ENCODE peak calls at places on chromosomes 11 and 22, in seven cellular contexts. P, A, U, D, S, M and L are unnamed samples.

GRCh38 chr11:47186937-47187681 is 875 bp upstream of the PACSIN3 start:
- DNase-seq in D (no peak), M (no peak), S (peak; percentile 29), U (no peak), A (peak; percentile 91), P (peak; percentile 71), L (peak; percentile 47)

GRCh38 chr11:8808226-8808585 is 102.8 kb upstream of the AKIP1 start:
- DNase-seq in U (no peak), D (no peak), M (no peak), S (no peak), P (no peak), A (no peak), L (no peak)

GRCh38 chr11:34354782-34355181 is 3.0 kb downstream of the ABTB2 start:
- DNase-seq in M (no peak), A (no peak), D (no peak), U (no peak), P (no peak), S (peak; percentile 82), L (no peak)

GRCh38 chr11:65013692-65014145 is 241 bp upstream of the ARL2 start:
- DNase-seq in S (peak; percentile 74), A (peak; percentile 96), U (no peak), P (peak; percentile 91), D (peak; percentile 45), M (peak; percentile 87), L (peak; percentile 94)

GRCh38 chr22:46758867-46759290 is 3.6 kb upstream of the TBC1D22A start:
- DNase-seq in S (peak; percentile 43), M (peak; percentile 23), P (peak; percentile 73), A (no peak), U (no peak), D (no peak), L (peak; percentile 42)

GRCh38 chr11:1381793-1382425 is 7.8 kb upstream of the BRSK2 start:
- DNase-seq in U (no peak), A (peak; percentile 49), D (no peak), P (no peak), M (no peak), S (no peak), L (no peak)

GRCh38 chr11:72750556-72751292 is 1.5 kb downstream of the ARAP1 start:
- DNase-seq in S (no peak), P (no peak), U (no peak), M (peak; percentile 40), A (peak; percentile 24), D (no peak), L (no peak)

GRCh38 chr11:124763156-124763947 is 1.3 kb upstream of the ESAM start:
- DNase-seq in P (peak; percentile 88), S (peak; percentile 41), M (peak; percentile 65), D (no peak), A (peak; percentile 92), U (no peak), L (peak; percentile 73)

GRCh38 chr22:50621491-50621880 is 6.5 kb downstream of the ARSA start:
- DNase-seq in S (peak; percentile 35), P (no peak), U (no peak), M (no peak), A (no peak), D (no peak), L (peak; percentile 76)

GRCh38 chr11:64925536-64926449 is 1.3 kb downstream of the PPP2R5B start:
- DNase-seq in S (no peak), D (no peak), A (peak; percentile 56), U (no peak), P (peak; percentile 32), M (peak; percentile 37), L (no peak)

GRCh38 chr11:122095950-122096942 is 19.8 kb downstream of the BLID start:
- DNase-seq in U (peak; percentile 53), A (no peak), S (peak; percentile 49), P (no peak), D (no peak), M (no peak), L (no peak)

GRCh38 chr11:68282141-68282860 is 10.5 kb upstream of the C11orf24 start:
- DNase-seq in P (no peak), U (no peak), M (no peak), A (no peak), D (no peak), S (peak; percentile 83), L (peak; percentile 49)

GRCh38 chr11:64220798-64221197 is 5.2 kb downstream of the TRPT1 start:
- DNase-seq in A (no peak), M (no peak), U (no peak), S (no peak), D (no peak), P (no peak), L (no peak)

GRCh38 chr22:48147831-48148230 is 1385.4 kb downstream of the TBC1D22A start:
- DNase-seq in S (no peak), P (no peak), U (no peak), D (no peak), A (no peak), M (no peak), L (no peak)

GRCh38 chr22:39207141-39208012 is 37.4 kb downstream of the PDGFB start:
- DNase-seq in P (no peak), S (peak; percentile 65), M (peak; percentile 2), A (no peak), U (no peak), D (no peak), L (peak; percentile 38)

DNA sequence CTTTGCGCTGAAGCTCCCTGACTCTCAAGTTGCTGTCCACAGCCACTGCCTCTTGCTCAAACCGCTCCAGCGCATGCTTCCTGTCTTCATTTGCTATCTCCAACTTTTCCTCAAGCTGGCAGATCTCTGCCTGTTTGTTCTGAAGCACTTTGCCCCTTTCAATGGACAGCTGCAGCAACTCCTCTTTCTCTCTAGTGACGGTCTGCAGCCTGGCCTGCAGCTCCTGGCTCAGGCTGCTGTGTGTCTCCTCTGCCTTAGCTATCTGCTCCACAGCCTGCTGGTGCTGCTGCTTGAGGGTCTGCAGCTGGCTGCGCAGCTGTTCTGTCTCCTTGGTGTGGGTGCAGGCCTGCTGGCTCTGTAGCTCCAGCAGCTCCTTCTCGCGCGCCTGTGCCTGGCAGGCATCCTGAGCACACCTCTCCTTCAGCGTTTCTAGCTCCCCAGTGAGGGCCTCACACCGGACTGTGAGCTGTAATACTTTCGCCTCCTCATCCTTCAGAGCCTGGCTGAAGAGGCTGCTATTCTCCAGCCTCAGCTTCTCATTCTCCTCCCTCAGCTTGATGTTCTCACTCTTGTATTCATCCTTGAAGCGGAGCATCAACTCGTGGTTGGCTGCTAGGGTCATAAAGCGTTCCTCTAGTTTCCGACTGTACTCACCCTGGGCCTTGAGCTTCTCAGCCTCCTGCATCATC is 720 bp downstream of the CCDC89 start:
- DNase-seq in M (no peak), D (no peak), P (no peak), S (no peak), A (peak; percentile 55), U (no peak), L (no peak)
- H3K4me3 ChIP-seq in M (no peak overlapping the region), D (peak overlapping the region; percentile 22), P (peak overlapping the region; percentile 11), S (no peak overlapping the region), A (peak overlapping the region; percentile 70), U (peak overlapping the region; percentile 12), L (no peak overlapping the region)

DNA sequence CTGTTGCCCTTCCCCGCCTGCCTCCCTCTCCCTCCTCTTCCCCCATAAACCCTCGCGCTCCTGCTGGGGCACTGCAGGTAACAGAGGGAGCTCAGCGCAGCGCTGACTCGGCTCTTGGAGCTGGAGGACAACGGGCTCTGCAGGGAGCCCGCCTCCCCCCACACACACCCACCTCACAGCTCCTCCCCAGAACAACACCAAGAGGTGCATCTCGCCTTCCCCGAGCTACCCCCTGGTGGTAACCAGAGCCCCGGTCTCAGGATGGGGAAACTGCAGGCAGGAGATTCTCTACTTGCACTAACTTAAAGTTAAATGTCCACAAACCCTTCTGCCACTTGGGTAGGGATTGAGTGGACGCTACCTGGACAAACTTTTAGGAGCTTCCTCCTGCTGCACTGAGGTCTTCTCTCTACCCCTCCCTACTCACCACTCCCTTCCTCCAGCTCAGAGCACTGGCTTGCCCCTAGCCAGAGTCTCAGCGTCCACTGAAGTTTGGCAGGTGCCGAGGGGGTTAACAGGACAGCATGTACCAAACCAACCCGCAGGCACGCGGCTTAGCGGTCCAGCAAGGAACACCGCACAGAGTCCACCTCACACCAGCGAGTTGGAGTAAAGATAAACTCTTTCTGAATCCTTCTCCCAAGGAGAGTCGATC is 4.0 kb upstream of the SCN4B start:
- DNase-seq in M (peak; percentile 53), A (no peak), D (no peak), U (no peak), P (no peak), S (no peak), L (peak; percentile 44)
- H3K4me3 ChIP-seq in M (no peak overlapping the region), A (no peak overlapping the region), D (no peak overlapping the region), U (no peak overlapping the region), P (no peak overlapping the region), S (no peak overlapping the region), L (no peak overlapping the region)

DNA sequence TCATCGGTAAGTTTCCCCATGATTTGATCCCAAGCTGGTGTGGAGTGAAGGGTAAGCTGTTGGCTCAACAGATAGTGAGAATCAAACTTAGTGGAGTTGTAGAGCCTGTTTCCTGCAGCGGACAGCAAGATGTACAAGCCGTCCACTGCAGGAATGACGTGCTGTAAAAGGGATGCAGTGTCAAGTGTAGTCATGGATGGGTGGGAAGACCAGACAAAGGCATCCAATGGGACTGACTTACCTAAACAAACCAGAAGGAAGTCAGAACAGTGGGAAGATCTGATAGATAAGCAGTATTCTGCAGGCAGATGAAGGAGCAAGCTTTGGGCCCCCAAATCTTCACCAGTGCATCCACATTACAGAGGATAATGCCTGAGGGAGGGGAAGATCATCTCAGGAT is 8.8 kb downstream of the ZBTB16 start:
- DNase-seq in D (no peak), S (no peak), M (no peak), U (no peak), A (peak; percentile 42), P (no peak), L (no peak)
- H3K4me3 ChIP-seq in D (no peak overlapping the region), S (no peak overlapping the region), M (no peak overlapping the region), U (no peak overlapping the region), A (peak overlapping the region; percentile 8), P (no peak overlapping the region), L (no peak overlapping the region)

GRCh38 chr11:86245369-86246292 is 1.1 kb downstream of the EED start:
- DNase-seq in D (no peak), M (peak; percentile 38), P (no peak), U (no peak), S (peak; percentile 19), A (no peak), L (no peak)

GRCh38 chr11:86249307-86250098 is 5.0 kb downstream of the EED start:
- DNase-seq in S (no peak), D (no peak), P (no peak), U (no peak), A (no peak), M (no peak), L (no peak)

GRCh38 chr11:86248609-86249008 is 4.1 kb downstream of the EED start:
- DNase-seq in S (no peak), U (no peak), P (no peak), A (no peak), D (no peak), M (no peak), L (no peak)

GRCh38 chr11:86246293-86246675 is 1.7 kb downstream of the EED start:
- DNase-seq in U (no peak), D (no peak), A (no peak), P (no peak), M (no peak), S (no peak), L (no peak)

DNA sequence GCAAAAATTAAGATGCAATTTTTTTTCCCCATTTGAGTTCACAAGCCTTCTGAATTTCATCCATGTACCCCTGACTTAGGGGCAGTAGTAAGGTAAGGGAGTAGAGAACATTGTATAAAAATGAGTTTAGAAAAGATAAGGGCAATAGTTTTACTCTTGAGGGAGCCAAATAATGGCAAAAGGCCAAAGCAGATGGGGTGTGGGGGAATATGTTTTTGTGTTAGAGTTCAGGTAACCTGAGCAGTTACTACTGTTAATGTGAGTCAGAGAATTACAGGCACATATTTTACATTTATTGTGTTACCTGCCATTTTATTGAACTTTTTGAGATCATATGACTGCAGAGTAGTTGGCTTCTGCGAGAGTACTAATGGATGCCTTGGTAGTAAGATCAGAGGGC is 3.1 kb downstream of the EED start:
- DNase-seq in D (no peak), P (no peak), U (no peak), M (no peak), A (no peak), S (peak; percentile 41), L (no peak)
- H3K4me3 ChIP-seq in D (no peak overlapping the region), P (no peak overlapping the region), U (no peak overlapping the region), M (no peak overlapping the region), A (no peak overlapping the region), S (no peak overlapping the region), L (no peak overlapping the region)